ENCODE peak calls at places on chromosomes 12 and 14, in ten cellular contexts. P, S, R, F, D, W, N, K, O and G are unnamed samples.

GRCh38 chr14:39268393-39268792 is 34.7 kb downstream of the MIA2 start:
- DNase-seq in P (no peak), F (no peak), W (peak; percentile 43), S (no peak), O (no peak), R (no peak), N (no peak), K (peak; percentile 43), D (no peak), G (no peak)

GRCh38 chr12:127194176-127194575 is 1072.8 kb upstream of the TMEM132C start:
- DNase-seq in R (no peak), O (no peak), F (no peak), D (no peak), N (no peak), P (no peak), K (no peak), W (no peak), S (no peak), G (no peak)

GRCh38 chr12:118980407-118981014 is 830 bp upstream of the SRRM4 start:
- DNase-seq in R (no peak), K (no peak), F (no peak), W (no peak), D (no peak), O (no peak), S (peak; percentile 75), N (no peak), P (no peak), G (no peak)

GRCh38 chr12:68591716-68592437 is 18.8 kb upstream of the RAP1B start:
- DNase-seq in R (no peak), S (no peak), N (no peak), D (no peak), F (no peak), P (no peak), O (no peak), W (no peak), K (no peak), G (no peak)

GRCh38 chr12:23139026-23139425 is 514.1 kb downstream of the ETNK1 start:
- DNase-seq in N (no peak), F (no peak), S (no peak), R (no peak), D (no peak), K (no peak), W (no peak), O (peak; percentile 52), P (no peak), G (no peak)

GRCh38 chr12:11513288-11513687 is 117.9 kb upstream of the PRB2 start:
- DNase-seq in R (no peak), P (no peak), W (peak; percentile 17), O (no peak), N (no peak), F (no peak), D (no peak), K (peak; percentile 18), S (no peak), G (no peak)

GRCh38 chr12:49869816-49870500 is 27.1 kb upstream of the BCDIN3D start:
- DNase-seq in P (peak; percentile 59), S (peak; percentile 38), N (no peak), W (no peak), D (no peak), K (no peak), O (no peak), F (no peak), R (peak; percentile 88), G (no peak)

GRCh38 chr14:50559990-50560928 is at the start of gene ATL1:
- DNase-seq in K (no peak), O (peak; percentile 59), P (peak; percentile 86), F (peak; percentile 68), S (peak; percentile 87), W (peak; percentile 41), N (peak; percentile 90), D (peak; percentile 93), R (peak; percentile 88), G (peak; percentile 68)

GRCh38 chr12:116478243-116478773 is 80.9 kb upstream of the MAP1LC3B2 start:
- DNase-seq in O (no peak), P (no peak), N (no peak), S (no peak), D (no peak), F (no peak), R (no peak), W (no peak), K (no peak), G (no peak)

GRCh38 chr12:124774054-124774461 is 89.6 kb downstream of the SCARB1 start:
- DNase-seq in K (no peak), D (no peak), W (no peak), S (no peak), F (no peak), N (no peak), R (no peak), O (no peak), P (no peak), G (no peak)

GRCh38 chr12:131245564-131246355 is 292.1 kb downstream of the ADGRD1 start:
- DNase-seq in F (no peak), W (no peak), D (no peak), O (no peak), K (no peak), R (no peak), P (peak; percentile 73), N (no peak), S (no peak), G (no peak)

GRCh38 chr12:97493729-97494128 is 31.1 kb downstream of the RMST start:
- DNase-seq in O (no peak), S (no peak), W (no peak), D (no peak), R (no peak), F (no peak), N (no peak), P (no peak), K (no peak), G (no peak)
- TF ChIP-seq POLR2AphosphoS5 in O (no peak), S (no peak), W (no peak), D (no peak), R (no peak), F (no peak), N (no peak), P (no peak), K (no peak), G (no peak)

GRCh38 chr12:54001283-54002187 is 1.6 kb downstream of the HOXC9 start:
- DNase-seq in D (no peak), O (no peak), N (no peak), R (no peak), F (no peak), S (no peak), W (no peak), P (peak; percentile 24), K (no peak), G (no peak)
- H3K4me1 ChIP-seq in D (peaks cover 19% of the 10 kb centered on the region), O (no peaks in the 10 kb centered on the region), N (peaks cover 23% of the 10 kb centered on the region), R (peaks cover 20% of the 10 kb centered on the region), F (peaks cover 29% of the 10 kb centered on the region), S (peaks cover 8% of the 10 kb centered on the region), W (peaks cover 40% of the 10 kb centered on the region), P (peaks cover 30% of the 10 kb centered on the region), K (peaks cover 27% of the 10 kb centered on the region), G (peaks cover 4% of the 10 kb centered on the region)

DNA sequence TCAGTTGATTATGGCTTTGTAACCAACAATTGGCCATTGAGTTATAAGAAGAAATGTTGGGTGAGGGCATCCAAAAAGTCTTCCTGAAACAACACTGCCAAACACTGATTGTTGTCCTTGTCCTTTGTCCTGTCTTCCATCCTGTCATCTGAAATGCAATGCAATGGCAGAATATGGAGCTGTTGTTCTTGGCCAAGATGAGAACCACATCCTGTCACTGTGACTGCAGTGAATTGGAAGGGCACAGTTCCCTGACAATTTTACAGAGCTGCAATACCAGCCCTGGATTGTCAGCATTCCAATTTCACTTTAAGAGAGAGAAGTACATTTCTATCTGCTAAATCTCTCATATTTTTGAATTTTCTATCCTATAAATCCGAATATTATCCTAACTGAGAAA is 613.3 kb downstream of the FLRT2 start:
- DNase-seq in W (no peak), K (no peak), S (no peak), P (no peak), F (no peak), R (no peak), O (no peak), D (no peak), N (no peak), G (no peak)
- TF ChIP-seq POLR2A in W (no peak), K (no peak), S (no peak), P (no peak), F (no peak), R (no peak), O (no peak), D (no peak), N (no peak), G (no peak)

DNA sequence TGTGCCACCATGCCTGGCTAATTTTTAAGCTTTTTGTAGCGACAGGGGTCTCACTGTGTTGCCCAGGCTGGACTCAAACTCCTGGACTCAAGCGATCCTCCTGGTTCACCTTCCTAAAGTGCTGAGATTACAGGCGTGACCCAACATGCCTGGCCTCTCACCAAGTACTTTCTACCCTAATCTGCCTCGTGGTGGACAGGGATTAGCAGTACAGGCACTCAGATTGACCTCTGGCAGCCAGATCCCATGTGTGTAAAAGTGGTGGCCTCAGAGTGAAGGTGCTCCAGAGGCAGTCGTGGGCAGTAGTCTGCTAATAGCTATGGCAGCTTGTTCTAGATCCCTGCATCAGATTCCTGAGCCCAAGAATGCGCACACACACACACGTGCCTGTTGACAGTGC is 30.9 kb downstream of the MTHFD1 start:
- DNase-seq in N (no peak), W (no peak), K (no peak), P (no peak), F (no peak), O (no peak), S (no peak), R (no peak), D (no peak), G (no peak)
- TF ChIP-seq POLR2AphosphoS5 in N (no peak), W (no peak), K (no peak), P (no peak), F (no peak), O (no peak), S (no peak), R (no peak), D (no peak), G (no peak)

DNA sequence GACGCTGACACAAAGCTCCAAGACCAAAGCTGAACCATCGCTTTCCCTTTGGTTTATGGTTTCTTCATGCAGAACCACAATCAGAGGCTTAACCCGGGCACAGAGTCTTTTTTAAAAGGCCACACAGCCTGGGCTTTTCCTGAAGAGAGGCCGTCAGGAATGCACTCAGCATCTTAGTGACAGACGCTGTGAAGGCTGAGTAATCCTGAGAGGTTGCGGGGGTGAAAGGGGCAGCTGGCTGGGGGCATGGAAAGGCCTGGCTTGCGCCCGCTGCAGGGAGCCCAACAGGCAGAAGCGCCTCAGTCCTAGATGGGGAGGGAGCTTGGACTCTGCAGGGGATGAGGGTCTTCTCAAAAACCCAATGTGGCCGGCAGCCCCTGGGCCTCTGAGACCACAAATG is 13.6 kb downstream of the CTDSP2 start:
- DNase-seq in N (no peak), O (no peak), R (no peak), S (no peak), W (no peak), F (no peak), K (no peak), D (no peak), P (no peak), G (no peak)
- H3K4me1 ChIP-seq in N (peaks cover 96% of the 10 kb centered on the region), O (peaks cover 36% of the 10 kb centered on the region), R (peaks cover 99% of the 10 kb centered on the region), S (peaks cover 49% of the 10 kb centered on the region), W (peaks cover 30% of the 10 kb centered on the region), F (peaks cover 96% of the 10 kb centered on the region), K (peaks cover 56% of the 10 kb centered on the region), D (peaks cover 92% of the 10 kb centered on the region), P (peaks cover 97% of the 10 kb centered on the region), G (peaks cover 70% of the 10 kb centered on the region)